ENCODE peak calls at places on chromosomes 2 and 18, in five cellular contexts. P is HCT116, C is thyroid gland, O is A549, S is heart right ventricle. W is an unnamed sample.

GRCh38 chr2:79437416-79438281 is 75.2 kb upstream of the CTNNA2 start:
- DNase-seq in O (no peak), S (no peak), P (no peak), C (no peak), W (no peak)

GRCh38 chr2:138572318-138572717 is 70.7 kb downstream of the SPOPL start:
- DNase-seq in S (no peak), P (no peak), C (no peak), O (no peak), W (no peak)

GRCh38 chr2:232336241-232336736 is 42.3 kb upstream of the ALPP start:
- DNase-seq in S (no peak), O (no peak), P (no peak), C (no peak), W (peak; percentile 10)

GRCh38 chr18:24801011-24801410 is 340.6 kb downstream of the HRH4 start:
- DNase-seq in S (no peak), P (no peak), O (no peak), C (no peak), W (no peak)

GRCh38 chr18:28189400-28190239 is 12.7 kb upstream of the CDH2 start:
- DNase-seq in S (no peak), C (peak; percentile 49), O (peak; percentile 75), P (peak; percentile 23), W (peak; percentile 87)

GRCh38 chr2:109209412-109209811 is 80.4 kb downstream of the SH3RF3 start:
- DNase-seq in S (no peak), C (peak; percentile 45), P (no peak), O (peak; percentile 13), W (no peak)

GRCh38 chr2:48482313-48482712 is 47.6 kb upstream of the STON1 start:
- DNase-seq in S (no peak), O (no peak), C (no peak), P (no peak), W (no peak)

GRCh38 chr2:145615626-145616025 is 1095.7 kb upstream of the ZEB2 start:
- DNase-seq in C (no peak), S (no peak), O (no peak), P (no peak), W (no peak)

GRCh38 chr2:192025607-192026006 is 169.1 kb downstream of the TMEFF2 start:
- DNase-seq in O (no peak), P (no peak), C (no peak), S (no peak), W (no peak)

GRCh38 chr18:3720818-3721545 is 271.0 kb downstream of the TGIF1 start:
- DNase-seq in S (no peak), P (no peak), O (no peak), C (no peak), W (no peak)

GRCh38 chr18:5890606-5891360 is 4.5 kb downstream of the TMEM200C start:
- DNase-seq in S (no peak), O (peak; percentile 29), P (no peak), C (peak; percentile 55), W (peak; percentile 75)

GRCh38 chr18:43396266-43396665 is 119.0 kb upstream of the SYT4 start:
- DNase-seq in S (no peak), P (no peak), C (no peak), O (peak; percentile 5), W (no peak)

GRCh38 chr2:165203689-165204559 is at the start of gene SCN3A:
- DNase-seq in S (peak; percentile 6), O (peak; percentile 51), C (peak; percentile 12), P (peak; percentile 24), W (peak; percentile 47)

GRCh38 chr18:44917865-44918476 is 237.3 kb downstream of the SETBP1 start:
- DNase-seq in P (no peak), C (no peak), O (no peak), S (no peak), W (peak; percentile 45)

GRCh38 chr2:99572380-99572779 is 82.6 kb upstream of the REV1 start:
- DNase-seq in C (peak; percentile 63), S (no peak), P (no peak), O (no peak), W (no peak)

GRCh38 chr2:159712929-159713575 is 746 bp downstream of the MARCHF7 start:
- DNase-seq in S (no peak), P (no peak), O (peak; percentile 23), C (no peak), W (no peak)

GRCh38 chr2:119431976-119432881 is 575 bp downstream of the TMEM37 start:
- DNase-seq in P (no peak), C (peak; percentile 70), O (no peak), S (no peak), W (no peak)

GRCh38 chr2:172634477-172634876 is 78.6 kb downstream of the PDK1 start:
- DNase-seq in S (no peak), P (no peak), O (no peak), C (no peak), W (no peak)
- TF ChIP-seq CTCF in S (no peak), P (no peak), O (no peak), C (no peak), W (no peak)

GRCh38 chr2:217902281-217903141 is 100.3 kb downstream of the TNS1 start:
- DNase-seq in O (peak; percentile 87), P (no peak), S (peak; percentile 90), C (peak; percentile 69), W (peak; percentile 78)
- H3K4me1 ChIP-seq in O (peaks cover 57% of the 10 kb centered on the region), P (peaks cover 7% of the 10 kb centered on the region), S (peaks cover 100% of the 10 kb centered on the region), C (peaks cover 100% of the 10 kb centered on the region), W (peaks cover 93% of the 10 kb centered on the region)

GRCh38 chr2:71423817-71424420 is 29.4 kb upstream of the DYSF start:
- DNase-seq in S (no peak), C (no peak), O (no peak), P (no peak), W (no peak)

GRCh38 chr2:71422786-71423185 is 30.6 kb upstream of the DYSF start:
- DNase-seq in C (no peak), S (no peak), O (no peak), P (no peak), W (no peak)

GRCh38 chr2:71426721-71427120 is 26.6 kb upstream of the DYSF start:
- DNase-seq in S (no peak), C (no peak), O (no peak), P (no peak), W (no peak)

DNA sequence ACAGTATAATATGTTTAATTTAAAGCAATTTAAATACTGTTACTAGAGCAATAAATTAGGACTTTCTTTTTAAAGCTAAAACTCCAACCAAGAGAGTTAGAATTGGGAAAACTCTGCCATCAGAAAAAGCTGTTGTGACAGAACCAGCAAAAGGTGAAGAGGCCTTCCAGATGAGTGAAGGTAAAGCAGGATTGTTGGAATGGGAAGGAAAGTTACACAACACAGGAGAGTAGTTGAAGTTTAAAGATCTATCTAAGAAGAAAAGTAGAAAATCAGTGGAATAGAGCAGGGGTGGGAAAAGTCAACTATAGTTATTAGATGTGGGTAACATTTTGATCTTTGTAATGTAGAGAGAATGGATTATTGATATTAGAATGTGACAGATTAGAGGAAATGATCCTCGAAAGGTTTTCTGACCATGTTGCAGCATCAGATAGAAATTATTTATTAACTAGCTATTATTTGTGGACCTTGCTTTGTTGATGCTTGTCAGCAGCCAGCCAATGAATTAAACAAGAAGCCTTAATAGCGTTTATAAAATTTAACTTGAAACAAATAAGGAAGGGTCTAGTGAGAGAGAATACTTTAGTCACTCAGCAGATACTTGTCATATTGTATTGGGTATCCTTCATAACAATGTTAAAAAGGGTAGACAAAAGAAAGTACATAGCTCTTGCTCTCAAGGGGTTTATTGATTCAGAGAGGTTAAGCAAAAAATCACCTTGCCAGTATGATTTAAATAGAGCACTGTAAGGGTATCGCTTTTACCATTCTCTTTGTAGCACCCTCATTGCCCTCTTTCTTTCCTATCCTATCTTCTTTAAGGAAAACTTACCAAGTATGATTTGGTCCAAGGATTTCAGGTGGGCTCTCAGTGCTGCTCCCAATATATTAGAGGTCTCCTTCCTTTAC is 24.6 kb upstream of the DYSF start:
- DNase-seq in C (no peak), P (no peak), S (no peak), O (no peak), W (no peak)
- TF ChIP-seq CTCF in C (no peak), P (no peak), S (no peak), O (no peak), W (no peak)

GRCh38 chr2:37319754-37320609 is 4.7 kb downstream of the PRKD3 start:
- DNase-seq in O (no peak), P (no peak), C (no peak), S (no peak), W (no peak)

GRCh38 chr2:37317746-37318145 is 6.9 kb downstream of the PRKD3 start:
- DNase-seq in S (no peak), P (no peak), C (no peak), O (no peak), W (no peak)

GRCh38 chr2:37315364-37315763 is 9.3 kb downstream of the PRKD3 start:
- DNase-seq in O (no peak), S (no peak), P (no peak), C (no peak), W (no peak)

GRCh38 chr2:37318401-37318800 is 6.2 kb downstream of the PRKD3 start:
- DNase-seq in P (no peak), O (no peak), C (no peak), S (no peak), W (no peak)

GRCh38 chr2:37316181-37316580 is 8.5 kb downstream of the PRKD3 start:
- DNase-seq in C (no peak), P (no peak), S (no peak), O (no peak), W (no peak)
- H3K4me1 ChIP-seq in C (peaks cover 14% of the 10 kb centered on the region), P (no peaks in the 10 kb centered on the region), S (peaks cover 25% of the 10 kb centered on the region), O (no peaks in the 10 kb centered on the region), W (no peaks in the 10 kb centered on the region)

W was measured in testis.